ENCODE peak calls at places on chromosomes 12 and 14, in eight cellular contexts. Z is IMR-90; H is AG10803; M is stimulated activated naive CD4-positive, alpha-beta T cell; E is CD8-positive, alpha-beta T cell; F is AG04450; Y is T-cell; G is fibroblast of villous mesenchyme. A is an unnamed sample.

GRCh38 chr12:78392918-78393317 is 471.7 kb upstream of the SYT1 start:
- DNase-seq in G (peak; percentile 13), E (no peak), F (no peak), Y (no peak), H (peak; percentile 47), Z (peak; percentile 30), M (no peak), A (peak; percentile 37)

GRCh38 chr12:49588761-49589516 is 16.5 kb downstream of the FAM186B start:
- DNase-seq in Z (no peak), F (no peak), E (no peak), Y (no peak), G (no peak), M (no peak), H (no peak), A (no peak)

GRCh38 chr12:82874935-82875334 is 188.2 kb downstream of the TMTC2 start:
- DNase-seq in E (no peak), M (no peak), H (no peak), Z (peak; percentile 67), Y (no peak), F (peak; percentile 4), G (no peak), A (no peak)

GRCh38 chr14:24695265-24696241 is 61.6 kb upstream of the GZMB start:
- DNase-seq in Z (no peak), M (no peak), G (no peak), E (no peak), H (no peak), Y (no peak), F (no peak), A (no peak)

GRCh38 chr14:64723691-64724577 is 19.7 kb downstream of the PLEKHG3 start:
- DNase-seq in G (peak; percentile 40), H (no peak), M (no peak), F (no peak), Y (no peak), E (peak; percentile 35), Z (no peak), A (no peak)

GRCh38 chr12:131095826-131096680 is 142.3 kb downstream of the ADGRD1 start:
- DNase-seq in H (no peak), M (no peak), G (no peak), Z (no peak), Y (no peak), F (no peak), E (no peak), A (no peak)

GRCh38 chr12:110641512-110641911 is 27.6 kb downstream of the TCTN1 start:
- DNase-seq in F (no peak), M (no peak), E (no peak), Z (peak; percentile 23), Y (no peak), G (peak; percentile 20), H (no peak), A (no peak)

GRCh38 chr14:69625299-69626131 is 14.1 kb downstream of the SUSD6 start:
- DNase-seq in Y (peak; percentile 62), F (no peak), Z (peak; percentile 66), E (peak; percentile 78), H (peak; percentile 20), M (peak; percentile 65), G (peak; percentile 59), A (no peak)

GRCh38 chr12:115619061-115619460 is 658.4 kb downstream of the MED13L start:
- DNase-seq in Y (no peak), H (no peak), M (no peak), E (no peak), G (no peak), Z (no peak), F (no peak), A (no peak)

GRCh38 chr12:77531912-77532311 is 298.8 kb upstream of the NAV3 start:
- DNase-seq in F (no peak), Z (no peak), M (no peak), Y (no peak), E (no peak), G (no peak), H (no peak), A (no peak)

GRCh38 chr12:1792406-1792805 is 28.0 kb upstream of the LRTM2 start:
- DNase-seq in Z (no peak), F (no peak), E (no peak), H (no peak), G (no peak), Y (no peak), M (no peak), A (no peak)

GRCh38 chr12:105580841-105581352 is 250.4 kb downstream of the C12orf75 start:
- DNase-seq in Y (no peak), E (no peak), F (no peak), M (no peak), H (no peak), Z (no peak), G (peak; percentile 53), A (no peak)

GRCh38 chr12:110347767-110348166 is 55.7 kb downstream of the ANAPC7 start:
- DNase-seq in G (no peak), Z (no peak), Y (no peak), E (no peak), H (no peak), F (no peak), M (no peak), A (no peak)

GRCh38 chr14:37539992-37540391 is 55.1 kb downstream of the FOXA1 start:
- DNase-seq in E (no peak), G (no peak), M (no peak), Z (no peak), F (no peak), Y (no peak), H (no peak), A (no peak)

A was measured in fibroblast of gingiva.